ENCODE peak calls at places on chromosome 17, in five cellular contexts. X, W, Z, J and P are unnamed samples.

GRCh38 chr17:34827008-34827407 is 134.3 kb downstream of the CCT6B start:
- DNase-seq in Z (no peak), W (no peak), X (no peak), J (no peak), P (no peak)

GRCh38 chr17:61314368-61315078 is 85.1 kb upstream of the TBX2 start:
- DNase-seq in Z (peak), X (no peak), W (no peak), J (peak), P (peak)

GRCh38 chr17:47695664-47696376 is 1.9 kb downstream of the TBKBP1 start:
- DNase-seq in X (no peak), Z (no peak), W (no peak), J (no peak), P (no peak)

GRCh38 chr17:57092171-57092570 is 7.1 kb downstream of the AKAP1 start:
- DNase-seq in J (no peak), Z (no peak), W (no peak), X (no peak), P (peak)

GRCh38 chr17:81459224-81459623 is 53.4 kb downstream of the ACTG1 start:
- DNase-seq in Z (peak), X (no peak), J (no peak), W (peak), P (no peak)

GRCh38 chr17:49287481-49287880 is 56.9 kb upstream of the PHOSPHO1 start:
- DNase-seq in J (no peak), X (no peak), W (no peak), Z (no peak), P (no peak)

GRCh38 chr17:38879878-38880727 is 10.2 kb downstream of the LASP1 start:
- DNase-seq in J (no peak), X (no peak), Z (peak), W (no peak), P (no peak)

GRCh38 chr17:56982312-56982711 is 4.4 kb downstream of the SCPEP1 start:
- DNase-seq in W (no peak), Z (no peak), X (no peak), J (no peak), P (peak)

GRCh38 chr17:56785396-56785795 is 48.3 kb downstream of the C17orf67 start:
- DNase-seq in J (no peak), Z (no peak), X (no peak), W (no peak), P (no peak)

GRCh38 chr17:48282303-48282702 is 147.7 kb downstream of the SKAP1 start:
- DNase-seq in X (no peak), Z (no peak), J (no peak), W (no peak), P (no peak)

GRCh38 chr17:40121191-40121885 is 433 bp upstream of the MSL1 start:
- DNase-seq in X (no peak), W (peak), Z (peak), J (peak), P (no peak)

GRCh38 chr17:57366558-57367351 is 110.4 kb downstream of the MSI2 start:
- DNase-seq in X (no peak), Z (peak), W (no peak), J (no peak), P (no peak)

GRCh38 chr17:29376667-29377268 is 13.4 kb upstream of the TAOK1 start:
- DNase-seq in W (no peak), X (no peak), Z (no peak), J (no peak), P (no peak)

GRCh38 chr17:45364531-45365390 is 47.9 kb upstream of the MAP3K14 start:
- DNase-seq in Z (no peak), W (peak), J (no peak), X (no peak), P (no peak)

GRCh38 chr17:67366193-67367157 is at the start of gene PSMD12:
- DNase-seq in X (peak), W (peak), J (peak), Z (peak), P (peak)

GRCh38 chr17:50035421-50035879 is 20.5 kb upstream of the ITGA3 start:
- DNase-seq in J (no peak), W (no peak), Z (no peak), X (no peak), P (no peak)

GRCh38 chr17:68606451-68607307 is 5.5 kb upstream of the FAM20A start:
- DNase-seq in Z (no peak), X (no peak), J (no peak), W (no peak), P (no peak)
- H3K27ac ChIP-seq in Z (peak), X (no peak), J (no peak), W (no peak), P (no peak)

DNA sequence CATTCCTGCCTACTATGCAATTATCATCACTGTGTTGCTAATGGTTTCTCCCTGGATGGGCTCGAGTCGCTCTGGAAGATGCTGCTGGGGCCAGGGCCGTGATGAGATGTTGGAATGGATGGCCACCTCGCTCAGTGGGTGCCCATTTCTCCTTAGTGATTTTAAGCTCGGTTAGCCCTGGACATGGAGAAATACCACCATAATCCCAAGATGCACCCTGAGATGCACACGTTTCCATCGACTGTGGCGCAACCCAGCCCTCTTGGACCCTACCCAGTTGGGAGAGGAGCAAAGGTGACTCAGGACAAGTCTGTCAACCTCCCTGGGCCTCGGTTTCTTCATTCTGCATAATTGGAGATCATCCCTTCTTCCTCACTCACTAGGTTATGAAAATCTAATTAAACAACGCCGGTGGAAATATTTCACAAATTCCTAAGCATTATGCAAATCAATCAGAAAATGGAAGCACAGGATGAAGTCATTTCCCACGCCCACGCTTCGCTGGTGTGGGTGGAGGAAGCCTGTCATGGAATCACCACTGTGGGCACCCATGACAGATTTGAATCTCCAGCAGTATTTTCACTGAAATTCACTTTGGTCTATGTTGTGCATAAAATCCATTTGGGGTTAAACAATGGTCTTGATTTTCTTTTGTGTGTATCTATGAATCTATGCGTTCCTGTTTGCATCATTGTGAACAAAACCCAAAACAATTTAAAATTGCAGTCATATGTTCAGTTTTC is 195.2 kb downstream of the AXIN2 start:
- DNase-seq in W (no peak), X (no peak), Z (no peak), J (no peak), P (no peak)
- H3K27ac ChIP-seq in W (no peak), X (no peak), Z (no peak), J (no peak), P (no peak)

DNA sequence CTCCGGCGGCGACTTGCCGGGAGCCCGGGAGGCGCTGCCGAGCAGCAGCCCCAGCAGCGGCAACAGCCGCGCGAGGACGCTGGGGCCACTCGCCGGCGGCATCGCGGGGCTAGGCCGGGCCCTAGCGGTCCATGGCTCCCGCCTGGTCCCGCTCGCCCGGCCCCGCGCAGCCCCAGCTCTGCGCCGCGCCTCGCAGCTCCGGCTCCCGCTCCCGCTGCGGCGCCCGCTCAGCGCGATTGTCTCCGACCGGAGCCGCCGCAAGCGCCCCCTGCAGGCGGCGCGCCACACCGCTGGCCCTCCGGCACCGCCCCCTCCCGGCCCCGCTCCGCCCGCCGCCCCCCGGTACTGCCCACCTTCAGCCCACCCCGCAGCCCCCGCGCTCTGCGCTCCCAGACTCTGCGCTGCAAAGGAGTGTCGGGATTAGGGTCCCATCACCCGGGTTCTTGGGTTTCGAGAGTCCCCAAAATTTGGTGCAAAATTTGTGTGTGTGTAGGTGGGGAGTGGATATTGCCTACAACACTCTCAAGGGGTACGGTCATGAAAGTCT is at the start of gene FAM171A2:
- DNase-seq in W (peak), X (peak), Z (peak), J (peak), P (no peak)
- H3K27ac ChIP-seq in W (no peak), X (no peak), Z (no peak), J (no peak), P (no peak)

GRCh38 chr17:74429604-74430384 is 2.1 kb upstream of the GPRC5C start:
- DNase-seq in W (no peak), Z (peak), J (peak), X (no peak), P (no peak)
- H3K27ac ChIP-seq in W (peak), Z (peak), J (peak), X (no peak), P (peak)

GRCh38 chr17:7688808-7689316 is 585 bp downstream of the WRAP53 start:
- DNase-seq in Z (no peak), W (no peak), J (no peak), X (no peak), P (no peak)
- H3K27ac ChIP-seq in Z (peak), W (peak), J (peak), X (peak), P (peak)

DNA sequence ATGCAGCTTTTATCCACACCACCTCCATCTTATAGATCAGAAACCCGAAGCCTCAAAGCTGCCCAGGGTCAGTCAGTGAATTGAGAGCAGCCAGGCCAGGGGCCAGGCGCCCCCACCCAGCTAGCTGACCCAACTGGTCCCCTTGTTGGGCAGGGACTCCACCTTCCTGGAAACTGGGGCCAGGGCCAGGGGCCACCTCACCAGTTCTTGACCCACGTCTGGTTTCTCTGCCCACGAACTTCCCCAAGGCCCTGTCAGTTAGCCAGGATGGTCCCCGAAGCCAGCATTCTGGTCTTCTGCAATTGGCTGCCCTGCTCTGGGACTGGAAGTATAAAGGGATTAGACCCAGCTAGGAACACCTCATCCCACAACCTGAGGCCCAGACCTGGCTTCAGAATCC is 2.4 kb downstream of the FAM83G start:
- DNase-seq in X (no peak), W (no peak), Z (no peak), J (no peak), P (no peak)
- H3K27ac ChIP-seq in X (no peak), W (no peak), Z (no peak), J (no peak), P (no peak)

DNA sequence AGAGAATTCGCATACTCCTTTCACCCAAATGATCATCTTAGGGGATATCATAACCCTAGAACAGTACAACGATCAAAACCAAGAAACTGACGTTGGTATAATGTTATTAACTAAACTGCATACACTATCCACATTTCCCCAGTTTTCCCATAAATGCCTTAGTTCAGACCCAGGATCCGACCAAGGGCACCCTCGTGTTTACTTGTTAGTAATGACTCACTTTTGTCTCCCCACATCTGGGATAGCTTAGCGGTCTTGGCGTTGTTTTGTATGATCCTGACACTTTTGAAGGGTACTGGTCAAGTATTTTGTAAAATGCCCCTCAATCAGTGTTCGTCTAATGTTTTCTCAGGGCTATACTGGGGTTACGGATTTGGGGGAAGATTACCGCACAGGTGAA is 8.0 kb downstream of the HS3ST3A1 start:
- DNase-seq in J (no peak), X (no peak), Z (no peak), W (no peak), P (no peak)
- H3K27ac ChIP-seq in J (no peak), X (no peak), Z (no peak), W (no peak), P (no peak)

GRCh38 chr17:76671123-76671911 is 27.8 kb upstream of the ST6GALNAC1 start:
- DNase-seq in Z (peak), W (peak), X (peak), J (peak), P (peak)

GRCh38 chr17:76672892-76673291 is 29.3 kb upstream of the ST6GALNAC1 start:
- DNase-seq in J (no peak), Z (no peak), W (no peak), X (no peak), P (no peak)

GRCh38 chr17:76672270-76672851 is 28.8 kb upstream of the ST6GALNAC1 start:
- DNase-seq in W (no peak), X (no peak), J (no peak), Z (no peak), P (no peak)

GRCh38 chr17:76670708-76671122 is 27.2 kb upstream of the ST6GALNAC1 start:
- DNase-seq in W (no peak), X (no peak), Z (no peak), J (no peak), P (no peak)

DNA sequence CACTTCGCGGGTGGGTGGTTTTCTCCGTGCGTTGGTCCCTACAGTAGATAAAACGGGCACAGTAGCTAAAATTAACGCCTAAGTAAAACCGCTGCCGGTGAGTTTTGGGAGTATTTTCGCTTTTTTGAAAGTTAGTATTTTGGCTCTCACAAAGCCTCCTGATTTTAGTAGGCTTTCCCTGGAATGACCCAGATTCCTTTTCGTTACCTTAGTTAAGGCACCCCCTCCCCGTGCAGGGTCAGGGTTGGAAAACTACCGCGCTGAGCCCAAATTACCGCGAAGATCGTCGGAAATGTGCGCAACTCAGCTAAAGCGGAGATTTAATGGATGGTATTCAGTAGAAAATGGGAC is 28.3 kb upstream of the ST6GALNAC1 start:
- DNase-seq in J (no peak), X (no peak), W (no peak), Z (no peak), P (no peak)
- H3K27ac ChIP-seq in J (peak), X (peak), W (peak), Z (peak), P (peak)